ENCODE peak calls at places on chromosomes 1 and 21, in nine cellular contexts. R, I, E, V, M, G, Y, A and F are unnamed samples.

GRCh38 chr1:40818264-40818961 is 34.8 kb downstream of the KCNQ4 start:
- DNase-seq in E (peak), R (no peak), M (no peak), Y (no peak), G (peak), V (no peak), A (no peak), I (peak), F (no peak)

GRCh38 chr1:54584575-54584974 is 36.5 kb downstream of the ACOT11 start:
- DNase-seq in E (no peak), R (no peak), G (no peak), I (no peak), V (no peak), A (no peak), Y (no peak), M (no peak), F (no peak)

GRCh38 chr1:145891143-145891542 is 5.5 kb upstream of the ANKRD35 start:
- DNase-seq in G (no peak), Y (no peak), I (no peak), M (peak), R (no peak), V (peak), E (peak), A (no peak), F (peak)

GRCh38 chr1:186865253-186865652 is 36.5 kb downstream of the PLA2G4A start:
- DNase-seq in E (no peak), M (no peak), G (no peak), I (no peak), A (no peak), Y (no peak), V (no peak), R (no peak), F (no peak)

GRCh38 chr1:199574949-199575348 is 452.6 kb upstream of the NR5A2 start:
- DNase-seq in M (no peak), A (no peak), E (no peak), R (peak), I (no peak), G (no peak), Y (no peak), V (no peak), F (no peak)

GRCh38 chr1:58231204-58231603 is 315.3 kb downstream of the OMA1 start:
- DNase-seq in E (no peak), I (no peak), R (no peak), V (no peak), A (no peak), M (no peak), G (no peak), Y (no peak), F (no peak)

GRCh38 chr1:31598980-31599379 is 18.5 kb upstream of the HCRTR1 start:
- DNase-seq in Y (no peak), I (no peak), R (no peak), G (no peak), E (no peak), M (no peak), A (no peak), V (no peak), F (no peak)

GRCh38 chr1:112956503-112957132 is 622 bp upstream of the SLC16A1 start:
- DNase-seq in E (no peak), G (peak), M (no peak), I (no peak), A (no peak), Y (no peak), V (no peak), R (no peak), F (peak)

GRCh38 chr1:233613252-233614172 is at the start of gene KCNK1:
- DNase-seq in I (peak), E (peak), G (no peak), V (peak), A (peak), M (peak), Y (peak), R (no peak), F (peak)

GRCh38 chr21:46294647-46295176 is 8.6 kb downstream of the YBEY start:
- DNase-seq in V (peak), A (no peak), I (no peak), M (peak), R (peak), E (peak), Y (no peak), G (no peak), F (no peak)

GRCh38 chr1:14539953-14540563 is 58.4 kb upstream of the KAZN start:
- DNase-seq in A (no peak), V (no peak), Y (no peak), I (no peak), G (no peak), M (no peak), E (no peak), R (peak), F (no peak)

GRCh38 chr1:60367522-60367921 is 294.0 kb upstream of the C1orf87 start:
- DNase-seq in Y (no peak), V (no peak), E (no peak), G (no peak), A (no peak), R (no peak), I (no peak), M (no peak), F (no peak)

GRCh38 chr1:218874313-218874712 is 299.4 kb upstream of the LYPLAL1 start:
- DNase-seq in Y (no peak), A (no peak), R (peak), V (peak), M (peak), I (no peak), E (peak), G (no peak), F (no peak)

GRCh38 chr1:975896-976683 is 5.8 kb downstream of the PERM1 start:
- DNase-seq in Y (no peak), R (peak), V (peak), M (no peak), A (no peak), E (peak), G (no peak), I (peak), F (peak)

GRCh38 chr1:208542309-208542708 is 298.1 kb upstream of the PLXNA2 start:
- DNase-seq in A (no peak), M (no peak), Y (no peak), G (no peak), I (no peak), V (no peak), R (no peak), E (no peak), F (no peak)

GRCh38 chr1:86195281-86195680 is 38.7 kb upstream of the COL24A1 start:
- DNase-seq in A (no peak), V (no peak), E (no peak), Y (no peak), R (no peak), I (no peak), M (no peak), G (no peak), F (peak)

GRCh38 chr1:198001776-198002408 is 84.7 kb downstream of the LHX9 start:
- DNase-seq in V (no peak), M (no peak), E (peak), Y (no peak), A (no peak), G (no peak), R (no peak), I (no peak), F (no peak)

GRCh38 chr1:29271724-29272123 is 35.4 kb downstream of the PTPRU start:
- DNase-seq in G (no peak), M (peak), Y (no peak), E (peak), R (no peak), I (peak), A (no peak), V (peak), F (no peak)

GRCh38 chr21:42566524-42567180 is 53.0 kb downstream of the SLC37A1 start:
- DNase-seq in I (no peak), Y (no peak), R (no peak), V (no peak), A (no peak), E (no peak), M (no peak), G (no peak), F (no peak)

GRCh38 chr21:44701023-44701400 is 4.0 kb downstream of the KRTAP10-12 start:
- DNase-seq in G (no peak), E (no peak), Y (no peak), I (no peak), V (no peak), M (no peak), A (no peak), R (no peak), F (no peak)

GRCh38 chr1:14429577-14429976 is 168.9 kb upstream of the KAZN start:
- DNase-seq in E (no peak), Y (no peak), I (no peak), A (no peak), G (no peak), M (no peak), V (no peak), R (no peak), F (no peak)

GRCh38 chr1:196951711-196952394 is 8.3 kb downstream of the CFHR2 start:
- DNase-seq in I (no peak), G (no peak), R (no peak), Y (no peak), A (no peak), V (no peak), M (no peak), E (no peak), F (no peak)

GRCh38 chr1:25107643-25108010 is 124.7 kb downstream of the SYF2 start:
- DNase-seq in V (peak), I (no peak), G (no peak), E (peak), A (no peak), Y (no peak), R (no peak), M (no peak), F (no peak)

GRCh38 chr1:45512641-45513054 is 9.0 kb downstream of the PRDX1 start:
- DNase-seq in R (peak), E (peak), Y (no peak), M (no peak), G (peak), V (peak), A (peak), I (peak), F (peak)

GRCh38 chr1:101236546-101237228 is at the start of gene S1PR1:
- DNase-seq in R (peak), Y (no peak), A (no peak), I (peak), E (peak), G (peak), M (no peak), V (peak), F (peak)